ENCODE peak calls at places on chromosomes 1 and 21, in nine cellular contexts. E is body of pancreas; J is A549; W is IMR-90; Z is adipocyte; F is aorta; Q is tibial artery; S is effector memory CD4-positive, alpha-beta T cell; Y is Caco-2. T is an unnamed sample.

GRCh38 chr1:103529746-103530145 is 4.2 kb downstream of the RNPC3 start:
- DNase-seq in S (no peak), Z (no peak), F (no peak), W (peak; percentile 54), Q (no peak), J (no peak), E (peak; percentile 31), Y (no peak), T (no peak)

GRCh38 chr1:82377201-82377884 is 576.6 kb downstream of the ADGRL2 start:
- DNase-seq in Z (peak; percentile 75), S (no peak), W (no peak), E (no peak), Q (no peak), J (no peak), F (no peak), Y (no peak), T (no peak)

GRCh38 chr1:38132681-38133080 is 86.1 kb upstream of the POU3F1 start:
- DNase-seq in Y (no peak), Z (no peak), W (no peak), S (no peak), F (no peak), J (no peak), Q (no peak), E (no peak), T (no peak)

GRCh38 chr1:26723013-26723991 is 27.5 kb downstream of the ARID1A start:
- DNase-seq in F (peak; percentile 89), W (peak; percentile 99), Z (peak; percentile 96), Y (peak; percentile 32), J (peak; percentile 26), Q (peak; percentile 83), S (peak; percentile 37), E (peak; percentile 97), T (peak; percentile 84)

GRCh38 chr1:29801561-29801973 is 565.2 kb downstream of the PTPRU start:
- DNase-seq in Y (no peak), W (no peak), S (no peak), E (no peak), Z (no peak), Q (no peak), J (no peak), F (no peak), T (no peak)

GRCh38 chr1:201020647-201021332 is 2.7 kb downstream of the KIF21B start:
- DNase-seq in J (peak; percentile 41), W (no peak), F (no peak), S (no peak), Q (no peak), E (peak; percentile 52), Z (peak; percentile 15), Y (peak; percentile 21), T (peak; percentile 52)

GRCh38 chr21:42616366-42617340 is 36.8 kb upstream of the PDE9A start:
- DNase-seq in Z (no peak), S (no peak), J (no peak), F (peak; percentile 71), W (no peak), Q (no peak), Y (no peak), E (no peak), T (no peak)

GRCh38 chr1:97145321-97145956 is 423.9 kb downstream of the PTBP2 start:
- DNase-seq in Q (no peak), S (no peak), F (no peak), W (peak; percentile 46), Y (no peak), J (no peak), Z (peak; percentile 91), E (no peak), T (peak; percentile 47)

GRCh38 chr1:245599413-245600174 is 444.8 kb downstream of the KIF26B start:
- DNase-seq in F (no peak), Q (no peak), Y (no peak), S (no peak), Z (peak; percentile 99), E (peak; percentile 43), J (no peak), W (peak; percentile 94), T (no peak)

GRCh38 chr21:42289926-42290325 is 25.3 kb downstream of the TFF3 start:
- DNase-seq in J (no peak), W (no peak), Q (peak; percentile 78), S (no peak), Z (no peak), E (peak; percentile 71), F (no peak), Y (no peak), T (no peak)

GRCh38 chr1:20662110-20662475 is 924 bp upstream of the DDOST start:
- DNase-seq in S (no peak), Y (no peak), Q (no peak), W (no peak), F (no peak), E (no peak), Z (no peak), J (no peak), T (no peak)

GRCh38 chr1:30335389-30335996 is 387.9 kb downstream of the MATN1 start:
- DNase-seq in J (no peak), E (no peak), S (no peak), W (no peak), Z (no peak), Q (peak; percentile 34), F (peak; percentile 37), Y (no peak), T (no peak)

GRCh38 chr1:28592314-28593071 is 428 bp downstream of the RAB42 start:
- DNase-seq in Z (peak; percentile 53), E (no peak), S (no peak), F (peak; percentile 80), J (no peak), Q (no peak), W (no peak), Y (peak; percentile 24), T (peak; percentile 58)

GRCh38 chr1:81549588-81550127 is 251.1 kb upstream of the ADGRL2 start:
- DNase-seq in F (no peak), E (peak; percentile 13), Y (peak; percentile 9), Z (peak; percentile 59), Q (no peak), W (peak; percentile 52), J (peak; percentile 38), S (no peak), T (peak; percentile 75)

GRCh38 chr1:8363186-8363585 is 45.3 kb downstream of the SLC45A1 start:
- DNase-seq in Q (peak; percentile 60), J (no peak), S (no peak), F (peak; percentile 61), Z (no peak), E (no peak), Y (no peak), W (no peak), T (no peak)
- H3K4me1 ChIP-seq in Q (peaks cover 50% of the 10 kb centered on the region), J (peaks cover 4% of the 10 kb centered on the region), S (no peaks in the 10 kb centered on the region), F (peaks cover 2% of the 10 kb centered on the region), Z (peaks cover 29% of the 10 kb centered on the region), E (peaks cover 25% of the 10 kb centered on the region), Y (peaks cover 4% of the 10 kb centered on the region), W (peaks cover 18% of the 10 kb centered on the region), T (no peaks in the 10 kb centered on the region)

GRCh38 chr1:13855554-13855953 is 155.6 kb downstream of the PRDM2 start:
- DNase-seq in Z (no peak), F (no peak), S (no peak), E (no peak), Q (no peak), Y (no peak), W (no peak), J (no peak), T (no peak)
- H3K4me1 ChIP-seq in Z (no peaks in the 10 kb centered on the region), F (no peaks in the 10 kb centered on the region), S (no peaks in the 10 kb centered on the region), E (no peaks in the 10 kb centered on the region), Q (no peaks in the 10 kb centered on the region), Y (no peaks in the 10 kb centered on the region), W (no peaks in the 10 kb centered on the region), J (no peaks in the 10 kb centered on the region), T (no peaks in the 10 kb centered on the region)

GRCh38 chr1:112626193-112626592 is 6.6 kb downstream of the CAPZA1 start:
- DNase-seq in W (no peak), Y (no peak), S (no peak), J (no peak), Z (no peak), Q (no peak), E (no peak), F (no peak), T (no peak)

GRCh38 chr1:112626887-112627286 is 7.3 kb downstream of the CAPZA1 start:
- DNase-seq in J (no peak), Q (no peak), F (no peak), Z (no peak), W (no peak), S (no peak), Y (no peak), E (no peak), T (no peak)

GRCh38 chr1:112629256-112629655 is 9.6 kb downstream of the CAPZA1 start:
- DNase-seq in Y (no peak), F (no peak), J (no peak), Z (no peak), S (no peak), W (no peak), E (no peak), Q (no peak), T (no peak)

GRCh38 chr1:112625696-112626095 is 6.1 kb downstream of the CAPZA1 start:
- DNase-seq in Q (no peak), E (no peak), Y (no peak), F (no peak), S (no peak), J (peak; percentile 3), W (no peak), Z (peak; percentile 49), T (no peak)

DNA sequence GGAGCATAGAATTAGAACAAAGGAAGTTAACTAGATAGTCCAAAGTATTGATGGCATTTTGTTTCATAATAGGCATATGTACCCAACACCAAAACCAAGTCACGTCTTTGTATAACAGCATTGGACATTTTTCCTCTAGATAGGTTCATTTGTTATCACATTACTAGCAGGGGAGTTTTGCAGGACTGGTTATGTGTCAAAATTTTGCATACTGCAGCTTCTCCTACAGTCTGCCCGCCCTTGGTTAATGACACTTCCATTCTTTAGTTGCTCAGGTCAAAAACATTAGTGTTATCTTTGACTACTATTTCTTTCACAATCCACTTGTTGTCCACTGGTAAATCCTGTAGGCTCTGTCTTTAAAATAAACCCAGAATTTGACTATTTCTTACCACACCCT is 8.9 kb downstream of the CAPZA1 start:
- DNase-seq in E (no peak), Q (no peak), S (no peak), J (no peak), Z (no peak), F (no peak), Y (no peak), W (no peak), T (no peak)
- H3K4me1 ChIP-seq in E (peaks cover 43% of the 10 kb centered on the region), Q (peaks cover 15% of the 10 kb centered on the region), S (peaks cover 21% of the 10 kb centered on the region), J (peaks cover 6% of the 10 kb centered on the region), Z (peaks cover 44% of the 10 kb centered on the region), F (peaks cover 5% of the 10 kb centered on the region), Y (peaks cover 6% of the 10 kb centered on the region), W (peaks cover 4% of the 10 kb centered on the region), T (peaks cover 6% of the 10 kb centered on the region)

GRCh38 chr1:25566730-25567341 is 23.4 kb downstream of the LDLRAP1 start:
- DNase-seq in F (no peak), S (no peak), Z (peak; percentile 48), Y (no peak), J (no peak), E (no peak), Q (peak; percentile 92), W (peak; percentile 92), T (no peak)

GRCh38 chr1:25568834-25569598 is 25.6 kb downstream of the LDLRAP1 start:
- DNase-seq in Q (no peak), Z (peak; percentile 66), Y (peak; percentile 22), J (peak; percentile 25), E (no peak), F (peak; percentile 86), S (no peak), W (peak; percentile 88), T (no peak)

GRCh38 chr1:25566186-25566729 is 22.9 kb downstream of the LDLRAP1 start:
- DNase-seq in Y (no peak), Q (no peak), S (no peak), Z (no peak), F (no peak), E (no peak), W (no peak), J (no peak), T (peak; percentile 39)

GRCh38 chr1:25568090-25568833 is 24.9 kb downstream of the LDLRAP1 start:
- DNase-seq in Y (peak; percentile 30), F (peak; percentile 88), S (no peak), J (no peak), E (no peak), Z (peak; percentile 52), W (peak; percentile 63), Q (peak; percentile 78), T (no peak)

GRCh38 chr1:25567710-25568089 is 24.3 kb downstream of the LDLRAP1 start:
- DNase-seq in Q (no peak), F (no peak), J (no peak), Z (no peak), Y (no peak), S (no peak), W (no peak), E (no peak), T (no peak)
- H3K4me1 ChIP-seq in Q (peaks cover 37% of the 10 kb centered on the region), F (no peaks in the 10 kb centered on the region), J (peaks cover 14% of the 10 kb centered on the region), Z (peaks cover 30% of the 10 kb centered on the region), Y (peaks cover 14% of the 10 kb centered on the region), S (peaks cover 41% of the 10 kb centered on the region), W (peaks cover 41% of the 10 kb centered on the region), E (peaks cover 4% of the 10 kb centered on the region), T (peaks cover 8% of the 10 kb centered on the region)